ENCODE peak calls at places on chromosomes 1 and 21, in six cellular contexts. X is fibroblast of lung, I is GM23248, C is H9, U is SK-N-MC, Q is trophoblast cell. V is an unnamed sample.

GRCh38 chr1:231734417-231734816 is 107.8 kb downstream of the DISC1 start:
- DNase-seq in X (peak), I (no peak), C (no peak), U (no peak), Q (peak), V (no peak)

GRCh38 chr1:195096051-195096521 is 1512.2 kb downstream of the KCNT2 start:
- DNase-seq in X (no peak), I (no peak), C (peak), U (no peak), Q (no peak), V (no peak)

GRCh38 chr1:53321776-53322602 is 5.9 kb downstream of the LRP8 start:
- DNase-seq in X (no peak), I (no peak), C (no peak), U (no peak), Q (no peak), V (no peak)

GRCh38 chr1:24578846-24579245 is 23.0 kb downstream of the NCMAP start:
- DNase-seq in X (no peak), I (no peak), C (no peak), U (no peak), Q (no peak), V (no peak)

GRCh38 chr21:26912466-26912865 is 54.4 kb downstream of the ADAMTS5 start:
- DNase-seq in X (no peak), I (no peak), C (no peak), U (no peak), Q (no peak), V (no peak)

GRCh38 chr1:208230668-208231529 is 13.3 kb downstream of the PLXNA2 start:
- DNase-seq in X (no peak), I (no peak), C (no peak), U (no peak), Q (no peak), V (no peak)

GRCh38 chr1:13450204-13450603 is 40.0 kb downstream of the PRAMEF20 start:
- DNase-seq in X (no peak), I (no peak), C (no peak), U (no peak), Q (no peak), V (no peak)

GRCh38 chr1:105485207-105485606 is 1571.3 kb upstream of the PRMT6 start:
- DNase-seq in X (peak), I (peak), C (no peak), U (no peak), Q (peak), V (no peak)

GRCh38 chr1:160354388-160354985 is 11.3 kb downstream of the NCSTN start:
- DNase-seq in X (peak), I (peak), C (no peak), U (no peak), Q (peak), V (no peak)

GRCh38 chr1:10056599-10056987 is 23.8 kb downstream of the UBE4B start:
- DNase-seq in X (no peak), I (no peak), C (no peak), U (no peak), Q (no peak), V (no peak)

GRCh38 chr1:202018226-202018475 is 7.8 kb downstream of the ELF3 start:
- DNase-seq in X (no peak), I (no peak), C (no peak), U (no peak), Q (no peak), V (no peak)
- H3K27ac ChIP-seq in X (no peak), I (no peak), C (no peak), U (no peak), Q (peak), V (no peak)

GRCh38 chr1:99327357-99327756 is 63.1 kb downstream of the PLPPR4 start:
- DNase-seq in X (no peak), I (no peak), C (peak), U (no peak), Q (peak), V (no peak)

GRCh38 chr1:99331083-99331482 is 66.8 kb downstream of the PLPPR4 start:
- DNase-seq in X (no peak), I (no peak), C (no peak), U (no peak), Q (no peak), V (no peak)

GRCh38 chr1:99328171-99328570 is 63.9 kb downstream of the PLPPR4 start:
- DNase-seq in X (no peak), I (no peak), C (peak), U (no peak), Q (no peak), V (no peak)

DNA sequence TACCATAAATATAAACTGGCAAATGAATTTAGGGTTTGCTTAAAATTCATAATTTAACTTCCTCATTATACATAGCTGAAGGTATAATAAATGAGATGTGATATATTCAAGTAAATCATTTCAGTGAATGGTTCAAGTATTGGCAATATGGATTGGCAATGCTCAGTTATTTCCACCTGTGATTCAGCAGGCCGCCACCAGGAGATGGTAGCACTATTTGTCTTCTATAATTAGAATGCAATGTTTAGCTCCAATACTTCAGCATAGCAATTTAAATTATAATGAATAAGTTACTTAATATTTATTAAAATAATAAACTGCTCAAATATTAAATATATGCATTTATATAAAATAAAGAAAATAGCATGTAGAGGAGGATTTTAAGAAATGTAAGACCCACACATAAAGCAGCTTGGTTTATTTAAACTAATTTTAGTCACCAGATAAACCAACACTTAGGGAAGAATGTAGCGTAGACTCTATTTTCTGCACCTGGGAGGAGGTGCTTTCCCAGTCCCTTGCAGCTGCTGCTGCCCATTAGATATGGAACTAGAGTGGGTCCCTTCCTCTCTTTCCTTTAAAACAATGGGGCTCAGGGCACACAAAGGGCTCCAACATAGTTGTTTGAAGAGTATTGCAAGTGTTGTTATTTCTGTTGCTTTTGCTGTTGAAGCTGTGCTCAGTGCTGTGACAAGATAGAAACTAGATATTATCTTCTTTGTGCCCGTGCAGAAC is 62.1 kb downstream of the PLPPR4 start:
- DNase-seq in X (no peak), I (no peak), C (no peak), U (no peak), Q (peak), V (no peak)
- H3K9ac ChIP-seq in X (no peak), I (no peak), C (no peak), U (no peak), Q (no peak), V (no peak)

DNA sequence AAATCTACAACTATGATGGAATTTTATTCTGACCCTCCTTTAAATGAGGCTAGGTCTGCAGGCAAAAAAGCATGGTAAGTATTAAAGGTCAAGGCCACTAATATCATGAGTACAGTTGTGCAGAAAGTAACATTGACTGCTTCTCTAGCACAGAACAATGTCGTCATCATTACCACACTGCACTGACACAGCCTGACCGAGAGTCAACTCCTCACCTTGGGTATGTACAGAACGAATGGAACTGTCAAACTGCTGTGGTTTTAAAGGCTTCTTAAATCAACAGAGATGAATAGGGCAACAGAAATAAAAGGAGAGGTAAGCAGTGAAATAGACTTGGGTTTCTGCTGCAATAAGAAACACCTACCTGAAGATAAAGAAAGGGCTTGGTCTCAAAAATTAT is 88.8 kb downstream of the TBX15 start:
- DNase-seq in X (no peak), I (no peak), C (no peak), U (no peak), Q (no peak), V (no peak)
- H3K27ac ChIP-seq in X (no peak), I (no peak), C (no peak), U (no peak), Q (no peak), V (no peak)

DNA sequence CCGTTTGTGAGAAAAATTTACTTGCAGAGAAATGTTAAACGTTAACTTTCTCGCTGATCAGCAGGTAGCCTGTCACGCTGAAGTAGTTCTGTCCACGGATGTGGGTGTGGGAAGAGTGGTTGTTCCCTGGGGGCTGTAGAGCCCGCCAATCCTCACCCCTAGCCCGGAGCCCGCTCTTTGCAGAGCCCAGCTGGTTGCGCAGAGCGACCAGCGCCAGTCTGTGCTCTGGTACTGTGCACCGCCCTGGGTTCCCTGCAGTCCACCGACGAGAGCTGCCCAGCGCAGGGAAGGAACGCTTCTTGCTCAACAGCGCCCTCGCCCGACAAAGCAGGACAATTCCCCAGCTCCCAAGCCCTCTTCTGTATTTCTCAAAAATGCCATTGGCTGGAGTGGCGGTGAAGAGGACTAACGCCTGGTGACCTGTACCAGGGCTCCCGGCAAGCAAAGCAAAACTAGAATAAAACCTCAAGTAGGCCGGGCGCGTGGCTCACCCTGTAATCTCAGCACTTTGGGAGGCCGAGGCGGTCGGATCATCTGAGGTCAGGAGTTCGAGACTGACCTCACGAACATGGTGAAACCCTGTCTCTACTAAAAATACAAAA is 3.3 kb downstream of the RIPPLY3 start:
- DNase-seq in X (peak), I (peak), C (peak), U (peak), Q (peak), V (no peak)
- H3K9ac ChIP-seq in X (no peak), I (no peak), C (no peak), U (no peak), Q (no peak), V (peak)

DNA sequence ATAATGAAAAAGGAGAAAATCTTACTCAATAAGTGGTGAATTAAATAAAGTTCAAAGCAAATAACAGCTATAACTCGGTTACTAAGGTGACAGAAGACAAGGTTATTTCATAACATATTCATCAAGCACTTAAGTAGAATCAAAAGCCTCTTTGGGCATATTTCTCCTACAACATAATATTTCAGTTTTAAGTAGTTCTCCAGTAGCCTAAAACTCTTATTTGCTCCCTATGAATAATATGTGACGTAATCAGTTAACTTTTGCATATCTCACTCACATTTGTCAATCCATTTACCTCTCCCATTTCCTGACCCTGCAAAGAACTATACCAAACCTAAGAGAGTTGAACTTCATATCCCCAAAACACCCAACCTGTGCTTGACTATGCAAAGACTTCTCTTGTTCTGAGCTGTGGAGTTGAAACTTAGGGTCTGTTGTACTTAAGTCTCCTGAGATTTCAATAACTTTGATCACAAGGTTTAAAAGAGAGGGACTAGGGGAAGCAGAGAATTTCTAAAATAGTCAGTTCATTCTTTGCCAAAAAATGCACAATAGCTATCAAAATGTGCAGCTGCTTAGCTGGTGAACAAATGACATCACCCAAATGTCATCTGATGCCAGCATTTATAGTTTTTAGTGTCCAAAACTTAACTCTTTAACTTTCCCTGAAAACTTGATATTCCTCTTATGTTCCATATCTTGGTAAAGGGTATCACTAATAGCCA is 37.2 kb downstream of the TTLL7 start:
- DNase-seq in X (peak), I (no peak), C (no peak), U (no peak), Q (no peak), V (no peak)
- H3K27ac ChIP-seq in X (no peak), I (no peak), C (no peak), U (no peak), Q (no peak), V (no peak)

GRCh38 chr1:204584699-204585372 is 68.6 kb downstream of the MDM4 start:
- DNase-seq in X (no peak), I (no peak), C (peak), U (no peak), Q (no peak), V (no peak)

GRCh38 chr1:204583909-204584632 is 67.9 kb downstream of the MDM4 start:
- DNase-seq in X (no peak), I (no peak), C (no peak), U (peak), Q (peak), V (no peak)

GRCh38 chr1:204589409-204590038 is 73.3 kb downstream of the MDM4 start:
- DNase-seq in X (peak), I (peak), C (no peak), U (no peak), Q (peak), V (no peak)

GRCh38 chr1:204588826-204589225 is 72.6 kb downstream of the MDM4 start:
- DNase-seq in X (no peak), I (no peak), C (no peak), U (no peak), Q (peak), V (no peak)

GRCh38 chr1:204587621-204588020 is 71.4 kb downstream of the MDM4 start:
- DNase-seq in X (no peak), I (no peak), C (no peak), U (no peak), Q (no peak), V (no peak)
- H3K9ac ChIP-seq in X (no peak), I (no peak), C (no peak), U (no peak), Q (no peak), V (no peak)

GRCh38 chr1:204151562-204152309 is at the start of gene ETNK2:
- DNase-seq in X (peak), I (peak), C (peak), U (no peak), Q (peak), V (no peak)
- H3K27ac ChIP-seq in X (no peak), I (no peak), C (no peak), U (no peak), Q (no peak), V (no peak)

DNA sequence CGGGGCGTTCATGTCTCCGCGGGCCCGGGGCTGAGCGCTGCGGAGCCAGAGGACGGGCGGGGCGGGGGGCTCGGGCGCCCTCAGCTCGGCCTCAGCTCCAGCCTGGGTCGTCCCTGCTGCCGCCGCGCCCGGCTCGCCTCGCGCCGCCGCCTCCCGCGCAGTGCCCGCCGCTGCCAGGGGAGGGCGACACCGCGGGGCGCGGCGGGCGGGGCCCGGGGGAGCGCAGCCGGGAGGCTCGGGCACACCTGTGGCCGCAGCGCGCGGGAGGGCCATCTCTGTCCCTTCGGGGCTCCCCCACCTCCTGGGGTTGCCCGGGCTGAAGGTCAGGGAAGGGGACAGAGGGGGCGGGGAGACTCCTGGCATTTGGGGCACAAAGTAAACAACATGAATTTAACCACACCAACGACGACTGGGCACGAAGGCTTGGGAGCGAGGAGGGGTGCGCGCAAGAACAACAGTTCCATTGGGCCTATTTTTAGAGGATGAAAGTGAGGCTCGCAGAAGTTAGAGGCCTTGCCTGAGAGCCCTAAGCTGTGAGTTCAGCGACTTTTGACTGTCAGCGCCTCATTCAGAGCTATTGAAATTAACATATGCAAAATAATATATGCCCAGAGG is at the start of gene FAM131C:
- DNase-seq in X (no peak), I (peak), C (peak), U (no peak), Q (peak), V (no peak)
- H3K9ac ChIP-seq in X (peak), I (peak), C (no peak), U (no peak), Q (no peak), V (peak)

V was measured in keratinocyte.